ENCODE peak calls at places on chromosomes 2 and 18, in four cellular contexts. T is endothelial cell of umbilical vein, D is GM23248, A is neuronal stem cell. X is an unnamed sample. For H3K4me1, the result is how much of the 10 kb centered on the place peaks cover.

GRCh38 chr18:23200751-23201150 is 65.5 kb downstream of the CABLES1 start:
- DNase-seq in T (no peak), D (no peak), A (no peak), X (no peak)

GRCh38 chr2:233764264-233764663 is 4.2 kb downstream of the UGT1A1 start:
- DNase-seq in T (no peak), A (no peak), D (peak), X (no peak)

GRCh38 chr2:98372579-98372978 is 26.3 kb downstream of the CNGA3 start:
- DNase-seq in D (no peak), T (no peak), A (no peak), X (no peak)

GRCh38 chr2:160703648-160704585 is 210.3 kb upstream of the RBMS1 start:
- DNase-seq in A (peak), T (no peak), D (no peak), X (no peak)

GRCh38 chr2:11904029-11904428 is 157.6 kb downstream of the LPIN1 start:
- DNase-seq in D (no peak), A (no peak), T (no peak), X (no peak)

GRCh38 chr2:51490576-51491234 is 458.8 kb upstream of the NRXN1 start:
- DNase-seq in T (no peak), D (no peak), A (no peak), X (no peak)

GRCh38 chr2:111168528-111168929 is 47.8 kb downstream of the BCL2L11 start:
- DNase-seq in D (peak), T (peak), A (no peak), X (peak)

GRCh38 chr2:64652231-64653173 is 1.2 kb downstream of the SERTAD2 start:
- DNase-seq in D (peak), A (no peak), T (peak), X (no peak)

GRCh38 chr18:25561923-25562322 is 210.0 kb upstream of the ZNF521 start:
- DNase-seq in D (peak), T (peak), A (peak), X (no peak)

GRCh38 chr2:109373791-109374547 is 239.8 kb downstream of the SEPTIN10 start:
- DNase-seq in A (no peak), T (no peak), D (no peak), X (no peak)

GRCh38 chr2:96913398-96914202 is 43.7 kb upstream of the SEMA4C start:
- DNase-seq in D (no peak), A (no peak), T (no peak), X (peak)

GRCh38 chr18:45291616-45292612 is 323.4 kb upstream of the SLC14A2 start:
- DNase-seq in T (no peak), D (peak), A (no peak), X (no peak)
- H3K27ac ChIP-seq in T (no peak), D (no peak), A (no peak), X (no peak)

GRCh38 chr2:26610504-26611335 is 30.4 kb downstream of the CIB4 start:
- DNase-seq in D (no peak), T (no peak), A (no peak), X (no peak)
- H3K4me1 ChIP-seq in D (under half), T (under half), A (under half), X (under half)

GRCh38 chr18:31551883-31552282 is 39.8 kb upstream of the TTR start:
- DNase-seq in D (no peak), A (no peak), T (no peak), X (no peak)

GRCh38 chr18:31555971-31556747 is 35.5 kb upstream of the TTR start:
- DNase-seq in T (peak), D (peak), A (peak), X (peak)

GRCh38 chr18:31553800-31554199 is 37.9 kb upstream of the TTR start:
- DNase-seq in A (no peak), D (peak), T (no peak), X (no peak)

GRCh38 chr18:31557446-31557845 is 34.2 kb upstream of the TTR start:
- DNase-seq in A (no peak), T (no peak), D (no peak), X (no peak)

GRCh38 chr18:31554776-31555175 is 36.9 kb upstream of the TTR start:
- DNase-seq in T (no peak), A (no peak), D (no peak), X (no peak)
- H3K4me3 ChIP-seq in T (no peak), A (no peak), D (no peak), X (no peak)

GRCh38 chr2:54534191-54534590 is 78.1 kb downstream of the SPTBN1 start:
- DNase-seq in D (no peak), A (no peak), T (no peak), X (no peak)
- H3K27ac ChIP-seq in D (peak), A (no peak), T (no peak), X (no peak)

DNA sequence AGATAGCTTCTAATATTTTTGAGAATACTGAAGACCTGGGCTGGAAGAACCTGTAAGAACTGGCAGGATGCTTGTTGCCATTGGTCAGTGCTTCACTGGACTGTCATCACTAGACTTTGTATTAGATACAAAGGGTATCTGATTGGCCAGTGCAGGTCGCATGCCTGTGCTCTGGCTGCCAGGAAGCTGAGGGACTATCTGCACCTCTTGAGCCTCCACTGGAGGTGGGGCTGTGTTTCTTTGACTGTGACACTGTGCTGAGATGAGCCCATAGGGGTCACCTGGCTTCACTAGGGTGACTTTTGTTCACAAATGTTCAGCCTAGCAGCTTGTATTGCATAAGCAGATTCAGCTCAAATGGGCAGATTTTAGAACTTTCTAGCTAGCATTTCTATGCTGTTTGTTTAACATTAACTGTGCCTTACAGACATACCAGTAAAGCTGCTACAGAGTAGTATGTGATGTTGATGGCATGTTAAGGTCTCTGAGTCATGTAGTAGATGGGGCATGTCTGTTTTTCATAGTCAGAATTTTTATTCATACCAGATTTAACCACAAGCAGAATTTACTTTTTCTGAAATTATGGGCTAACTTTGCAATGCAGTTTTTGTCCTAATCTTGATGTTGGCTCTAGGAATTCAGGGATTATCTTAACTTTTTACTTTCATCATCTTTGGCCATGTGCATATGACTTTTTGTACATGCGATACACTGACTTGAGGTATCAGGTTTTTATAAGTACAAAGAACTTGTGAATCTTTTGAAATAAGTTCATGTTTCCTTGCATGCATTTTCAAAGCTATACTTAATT is 56.1 kb downstream of the RHBDD1 start:
- DNase-seq in D (peak), T (no peak), A (no peak), X (no peak)
- H3K4me1 ChIP-seq in D (half or more), T (under half), A (under half), X (under half)

GRCh38 chr2:19356545-19357382 is 1.7 kb downstream of the OSR1 start:
- DNase-seq in T (peak), D (peak), A (no peak), X (no peak)
- H3K4me3 ChIP-seq in T (no peak), D (peak), A (no peak), X (no peak)

GRCh38 chr2:134306521-134306920 is 52.6 kb downstream of the MGAT5 start:
- DNase-seq in A (no peak), T (no peak), D (no peak), X (no peak)
- H3K27ac ChIP-seq in A (no peak), T (peak), D (no peak), X (no peak)

GRCh38 chr2:72674982-72675915 is 150.6 kb downstream of the EXOC6B start:
- DNase-seq in T (no peak), D (no peak), A (no peak), X (no peak)
- H3K4me1 ChIP-seq in T (under half), D (under half), A (under half), X (under half)

X was measured in CD4-positive, CD25-positive, alpha-beta regulatory T cell.